ENCODE peak calls at places on chromosomes 1 and 21, in four cellular contexts. Q is AG08395; V is brain pericyte; C is stimulated activated naive CD8-positive, alpha-beta T cell treated with anti-CD3 and anti-CD28 coated beads, Interleukin-15, amount 100 ng/mL, for 72 hours. D is an unnamed sample.

GRCh38 chr1:247212012-247212411 is 40.2 kb upstream of the ZNF124 start:
- DNase-seq in V (no peak), Q (no peak), C (no peak), D (peak; percentile 38)

GRCh38 chr1:160981584-160982411 is 27.2 kb upstream of the ITLN2 start:
- DNase-seq in Q (no peak), V (no peak), C (peak; percentile 17), D (no peak)

GRCh38 chr1:61997123-61997522 is 197.5 kb upstream of the L1TD1 start:
- DNase-seq in V (no peak), Q (no peak), C (no peak), D (no peak)

GRCh38 chr1:5959087-5959486 is 33.1 kb downstream of the NPHP4 start:
- DNase-seq in C (no peak), Q (no peak), V (no peak), D (no peak)

GRCh38 chr1:202643397-202644218 is 66.6 kb downstream of the SYT2 start:
- DNase-seq in C (no peak), Q (no peak), V (no peak), D (no peak)

GRCh38 chr1:94622757-94623156 is 81.2 kb upstream of the F3 start:
- DNase-seq in Q (peak; percentile 48), C (no peak), V (no peak), D (peak; percentile 53)

GRCh38 chr1:175200626-175201025 is 8.1 kb upstream of the KIAA0040 start:
- DNase-seq in Q (no peak), C (no peak), V (no peak), D (no peak)

GRCh38 chr21:28885853-28886177 is 106.9 kb downstream of the LTN1 start:
- DNase-seq in C (no peak), V (no peak), Q (peak; percentile 46), D (no peak)

GRCh38 chr1:212291505-212292134 is 6.4 kb downstream of the PPP2R5A start:
- DNase-seq in C (no peak), V (no peak), Q (peak; percentile 41), D (no peak)

D was measured in epithelial cell of proximal tubule.